ENCODE peak calls at places on chromosomes 3 and 15, in ten cellular contexts. N, A, E, K, C, I, Z, Q, D and O are unnamed samples.

GRCh38 chr15:40796041-40796440 is 10.8 kb upstream of the ZFYVE19 start:
- DNase-seq in Q (no peak), K (no peak), C (no peak), E (no peak), A (no peak), D (no peak), Z (no peak), N (no peak), I (no peak), O (no peak)

GRCh38 chr3:150495149-150495548 is 51.1 kb downstream of the SERP1 start:
- DNase-seq in Q (no peak), Z (peak), A (no peak), E (no peak), I (no peak), K (no peak), N (peak), C (no peak), D (peak), O (peak)

GRCh38 chr3:55547086-55547666 is 60.1 kb upstream of the WNT5A start:
- DNase-seq in E (no peak), C (no peak), D (no peak), Q (no peak), N (no peak), A (no peak), K (no peak), I (no peak), Z (no peak), O (no peak)

GRCh38 chr3:50532062-50532705 is 28.8 kb upstream of the CACNA2D2 start:
- DNase-seq in N (peak), A (no peak), C (no peak), D (no peak), I (no peak), K (no peak), Q (no peak), Z (no peak), E (no peak), O (no peak)

GRCh38 chr3:122005033-122005565 is 16.9 kb downstream of the ILDR1 start:
- DNase-seq in Z (no peak), K (no peak), D (no peak), A (no peak), Q (no peak), E (peak), I (no peak), C (no peak), N (peak), O (no peak)

GRCh38 chr15:76340802-76341365 is 4.3 kb downstream of the ISL2 start:
- DNase-seq in C (no peak), I (no peak), E (peak), N (no peak), A (no peak), Q (peak), K (peak), D (peak), Z (peak), O (no peak)

GRCh38 chr15:80070840-80071239 is 11.4 kb downstream of the ZFAND6 start:
- DNase-seq in Q (no peak), D (no peak), Z (peak), A (no peak), C (no peak), N (no peak), E (no peak), I (no peak), K (no peak), O (peak)

GRCh38 chr3:37702478-37703154 is 159.1 kb upstream of the CTDSPL start:
- DNase-seq in I (no peak), Z (no peak), E (no peak), K (no peak), Q (no peak), D (no peak), C (no peak), A (no peak), N (no peak), O (no peak)

GRCh38 chr3:103173940-103174339 is 739.1 kb downstream of the ZPLD1 start:
- DNase-seq in I (no peak), N (no peak), C (no peak), Z (no peak), A (no peak), D (no peak), Q (no peak), K (no peak), E (no peak), O (no peak)

GRCh38 chr3:195087321-195087720 is 183.6 kb downstream of the XXYLT1 start:
- DNase-seq in Q (no peak), E (no peak), D (no peak), I (no peak), C (no peak), N (no peak), A (no peak), K (peak), Z (no peak), O (no peak)

GRCh38 chr15:69468241-69469121 is 15.9 kb downstream of the RPLP1 start:
- DNase-seq in C (peak), N (peak), D (peak), E (peak), K (no peak), Z (no peak), Q (peak), A (no peak), I (peak), O (peak)

GRCh38 chr15:44023176-44023575 is 171.9 kb downstream of the FRMD5 start:
- DNase-seq in I (no peak), C (no peak), D (no peak), A (no peak), K (no peak), Q (no peak), N (no peak), E (no peak), Z (no peak), O (no peak)

GRCh38 chr3:196603683-196604082 is 35.2 kb downstream of the FBXO45 start:
- DNase-seq in N (no peak), Z (no peak), C (no peak), K (no peak), Q (no peak), E (no peak), I (no peak), D (no peak), A (no peak), O (peak)

GRCh38 chr15:65377976-65378366 is at the start of gene IGDCC3:
- DNase-seq in A (no peak), Z (peak), D (peak), E (no peak), K (no peak), N (no peak), I (no peak), Q (no peak), C (no peak), O (peak)

GRCh38 chr15:86082619-86083377 is 3.1 kb downstream of the AGBL1 start:
- DNase-seq in K (no peak), I (peak), Z (no peak), A (no peak), E (no peak), N (no peak), Q (no peak), D (peak), C (no peak), O (no peak)
- H3K27ac ChIP-seq in K (peak), I (peak), Z (no peak), A (no peak), E (no peak), N (no peak), Q (no peak), D (no peak), C (no peak), O (no peak)

DNA sequence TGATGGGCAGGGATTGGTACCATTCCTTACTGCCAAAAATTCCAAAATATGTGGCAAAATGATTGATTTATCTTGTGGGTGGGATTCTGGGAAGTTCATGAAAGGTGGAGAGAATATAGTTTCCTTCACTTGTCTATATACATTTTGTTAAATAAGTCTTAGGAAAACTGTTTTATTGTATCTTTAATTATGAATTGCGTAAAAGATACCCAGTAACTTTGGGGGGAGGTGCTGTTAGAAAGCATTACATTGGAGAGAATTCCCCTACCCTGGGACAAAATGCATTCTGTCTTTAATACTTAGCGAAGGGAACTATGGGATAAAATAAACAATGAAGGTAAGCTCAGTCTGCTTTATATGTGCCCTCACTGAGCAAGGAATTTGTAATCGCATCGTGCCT is 4.6 kb downstream of the SETD5 start:
- DNase-seq in D (no peak), C (no peak), A (no peak), N (no peak), I (no peak), E (no peak), K (no peak), Z (no peak), Q (no peak), O (no peak)
- H3K4me3 ChIP-seq in D (peak), C (no peak), A (peak), N (peak), I (no peak), E (no peak), K (peak), Z (no peak), Q (no peak), O (no peak)

GRCh38 chr3:12986521-12986920 is 86.7 kb downstream of the IQSEC1 start:
- DNase-seq in A (no peak), Z (no peak), C (no peak), E (peak), N (no peak), K (peak), I (no peak), Q (no peak), D (no peak), O (no peak)
- H3K27ac ChIP-seq in A (no peak), Z (no peak), C (no peak), E (no peak), N (no peak), K (peak), I (no peak), Q (no peak), D (no peak), O (no peak)

GRCh38 chr15:67082007-67082536 is 16.7 kb downstream of the SMAD3 start:
- DNase-seq in E (peak), C (no peak), K (no peak), A (no peak), N (peak), Q (peak), I (no peak), Z (no peak), D (no peak), O (no peak)

GRCh38 chr15:67083135-67083766 is 17.8 kb downstream of the SMAD3 start:
- DNase-seq in E (no peak), C (no peak), I (no peak), K (no peak), Q (no peak), D (no peak), Z (no peak), A (no peak), N (no peak), O (no peak)

GRCh38 chr15:67080118-67080899 is 14.9 kb downstream of the SMAD3 start:
- DNase-seq in C (no peak), A (peak), K (peak), I (no peak), E (no peak), Q (no peak), N (no peak), Z (no peak), D (no peak), O (no peak)

GRCh38 chr15:67079361-67079760 is 14.0 kb downstream of the SMAD3 start:
- DNase-seq in C (no peak), A (no peak), K (no peak), D (no peak), I (no peak), Q (no peak), E (no peak), N (no peak), Z (no peak), O (no peak)

GRCh38 chr15:67080900-67081431 is 15.6 kb downstream of the SMAD3 start:
- DNase-seq in E (no peak), A (peak), D (no peak), C (no peak), Z (no peak), I (no peak), Q (no peak), K (peak), N (peak), O (peak)
- H3K4me3 ChIP-seq in E (no peak), A (no peak), D (no peak), C (no peak), Z (no peak), I (no peak), Q (no peak), K (peak), N (no peak), O (no peak)

GRCh38 chr3:33557279-33557678 is 117.1 kb upstream of the UBP1 start:
- DNase-seq in E (no peak), A (no peak), N (no peak), I (no peak), Z (no peak), D (no peak), K (no peak), C (no peak), Q (no peak), O (no peak)

GRCh38 chr3:33557829-33558228 is 117.6 kb upstream of the UBP1 start:
- DNase-seq in Z (no peak), E (no peak), D (no peak), C (no peak), A (no peak), N (no peak), Q (no peak), I (no peak), K (no peak), O (no peak)
- H3K27ac ChIP-seq in Z (no peak), E (no peak), D (no peak), C (no peak), A (no peak), N (no peak), Q (no peak), I (no peak), K (no peak), O (no peak)

GRCh38 chr3:114449271-114450007 is 155.6 kb downstream of the TIGIT start:
- DNase-seq in I (no peak), N (no peak), K (no peak), D (no peak), E (no peak), Q (no peak), A (no peak), Z (no peak), C (no peak), O (peak)
- H3K4me3 ChIP-seq in I (no peak), N (no peak), K (peak), D (no peak), E (no peak), Q (no peak), A (no peak), Z (no peak), C (no peak), O (no peak)

DNA sequence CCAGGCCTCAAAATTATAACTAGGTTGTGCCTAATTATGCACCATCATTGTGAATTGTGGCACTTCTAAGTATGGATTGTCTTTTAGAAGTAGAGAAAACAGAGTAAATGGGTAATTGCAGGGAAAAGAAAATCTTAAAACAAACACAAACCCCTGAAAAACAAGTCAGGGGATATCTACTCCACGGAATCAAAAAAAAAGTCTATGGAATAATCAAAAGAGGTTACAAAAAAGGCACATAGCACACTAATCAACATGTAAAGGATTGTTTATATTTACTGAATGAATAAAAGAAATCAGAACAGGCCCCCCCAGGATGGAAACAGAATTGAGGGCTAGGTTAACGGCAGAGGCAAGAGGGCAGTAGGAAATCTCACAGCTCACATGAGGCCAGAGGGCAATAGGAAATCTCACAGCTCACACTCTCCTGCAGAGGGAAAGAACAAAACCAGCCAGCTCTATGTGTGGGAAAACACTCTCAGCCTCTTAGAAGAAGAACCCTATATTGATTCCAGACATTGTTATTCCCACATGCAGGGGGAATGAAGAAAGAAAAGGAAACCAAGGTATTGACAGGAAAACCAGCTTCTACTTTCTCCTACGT is 72.7 kb upstream of the FNDC3B start:
- DNase-seq in E (no peak), I (no peak), A (no peak), K (no peak), N (no peak), Q (no peak), C (no peak), Z (no peak), D (no peak), O (no peak)
- H3K27ac ChIP-seq in E (peak), I (no peak), A (no peak), K (no peak), N (peak), Q (peak), C (no peak), Z (no peak), D (peak), O (peak)